ENCODE peak calls at places on chromosomes 7 and 10, in six cellular contexts. T is adipocyte, C is heart right ventricle, V is cardiac muscle cell, X is Caco-2, E is ovary. B is an unnamed sample. For H3K4me1 and H3K9me3, the result is how much of the 10 kb centered on the place peaks cover.

GRCh38 chr7:156115582-156115981 is 303.3 kb upstream of the SHH start:
- DNase-seq in T (no peak), C (no peak), V (no peak), X (no peak), E (no peak), B (peak)

GRCh38 chr10:126420571-126421275 is 32.4 kb upstream of the ADAM12 start:
- DNase-seq in T (peak), C (no peak), V (peak), X (no peak), E (no peak), B (no peak)

GRCh38 chr10:20596065-20596760 is 300.9 kb downstream of the NEBL start:
- DNase-seq in T (no peak), C (no peak), V (peak), X (no peak), E (no peak), B (no peak)

GRCh38 chr10:43250625-43250924 is 16.3 kb downstream of the RASGEF1A start:
- DNase-seq in T (no peak), C (peak), V (no peak), X (peak), E (peak), B (no peak)

GRCh38 chr10:103047381-103047780 is 129.3 kb downstream of the CNNM2 start:
- DNase-seq in T (no peak), C (no peak), V (no peak), X (no peak), E (no peak), B (no peak)

GRCh38 chr7:2093214-2093840 is 139.4 kb downstream of the MAD1L1 start:
- DNase-seq in T (peak), C (no peak), V (no peak), X (no peak), E (no peak), B (no peak)

GRCh38 chr10:5283305-5284158 is 81.2 kb upstream of the UCN3 start:
- DNase-seq in T (peak), C (peak), V (peak), X (peak), E (peak), B (peak)

GRCh38 chr10:62638062-62638477 is 166.4 kb upstream of the ADO start:
- DNase-seq in T (peak), C (no peak), V (peak), X (no peak), E (no peak), B (no peak)

GRCh38 chr7:83936056-83936703 is 258.4 kb downstream of the SEMA3A start:
- DNase-seq in T (peak), C (peak), V (peak), X (peak), E (peak), B (no peak)

GRCh38 chr10:125782055-125782454 is 6.4 kb upstream of the MMP21 start:
- DNase-seq in T (no peak), C (no peak), V (no peak), X (no peak), E (no peak), B (no peak)

GRCh38 chr10:107616463-107617131 is 452.1 kb upstream of the SORCS1 start:
- DNase-seq in T (peak), C (no peak), V (peak), X (no peak), E (no peak), B (no peak)

GRCh38 chr10:130371686-130372085 is 235.5 kb downstream of the GLRX3 start:
- DNase-seq in T (no peak), C (no peak), V (no peak), X (no peak), E (no peak), B (peak)

GRCh38 chr7:140079121-140079536 is 16.4 kb upstream of the PARP12 start:
- DNase-seq in T (no peak), C (no peak), V (peak), X (peak), E (peak), B (no peak)

GRCh38 chr7:20351901-20352300 is 21.2 kb downstream of the ITGB8 start:
- DNase-seq in T (peak), C (no peak), V (peak), X (no peak), E (no peak), B (no peak)

GRCh38 chr10:6179078-6179477 is 23.7 kb upstream of the PFKFB3 start:
- DNase-seq in T (no peak), C (no peak), V (no peak), X (no peak), E (no peak), B (no peak)

GRCh38 chr10:48248462-48248861 is 26.0 kb downstream of the FRMPD2 start:
- DNase-seq in T (no peak), C (no peak), V (no peak), X (no peak), E (no peak), B (no peak)

DNA sequence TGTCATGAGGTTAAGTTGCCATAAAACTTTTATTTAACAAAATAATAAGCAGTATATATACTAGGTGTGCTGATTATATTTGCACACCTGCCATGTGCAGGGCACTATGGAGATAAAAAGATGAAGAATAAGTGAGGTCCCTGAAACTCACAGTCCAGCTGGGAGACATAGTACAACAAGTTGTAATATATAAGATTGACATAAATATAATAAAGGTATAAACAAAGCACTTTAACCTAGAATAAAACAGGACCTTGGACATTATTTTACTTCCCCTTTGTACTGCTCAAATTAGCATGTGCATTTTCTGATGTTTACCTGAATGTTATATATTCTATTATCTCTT is 6.2 kb downstream of the STK17A start:
- DNase-seq in T (no peak), C (no peak), V (no peak), X (no peak), E (no peak), B (no peak)
- H3K4me1 ChIP-seq in T (under half), C (under half), V (under half), X (under half), E (under half), B (under half)

GRCh38 chr7:91653257-91653656 is 227.2 kb downstream of the MTERF1 start:
- DNase-seq in T (no peak), C (no peak), V (peak), X (no peak), E (no peak), B (no peak)

GRCh38 chr7:91657386-91658120 is 222.9 kb downstream of the MTERF1 start:
- DNase-seq in T (peak), C (no peak), V (peak), X (no peak), E (no peak), B (no peak)

GRCh38 chr7:91656486-91657237 is 223.8 kb downstream of the MTERF1 start:
- DNase-seq in T (peak), C (no peak), V (peak), X (no peak), E (no peak), B (no peak)

GRCh38 chr7:91659096-91659495 is 221.4 kb downstream of the MTERF1 start:
- DNase-seq in T (no peak), C (no peak), V (peak), X (no peak), E (no peak), B (no peak)

GRCh38 chr7:91655656-91656055 is 224.8 kb downstream of the MTERF1 start:
- DNase-seq in T (no peak), C (no peak), V (no peak), X (no peak), E (no peak), B (no peak)
- H3K9me3 ChIP-seq in T (under half), C (under half), V (under half), X (under half), E (under half), B (under half)

DNA sequence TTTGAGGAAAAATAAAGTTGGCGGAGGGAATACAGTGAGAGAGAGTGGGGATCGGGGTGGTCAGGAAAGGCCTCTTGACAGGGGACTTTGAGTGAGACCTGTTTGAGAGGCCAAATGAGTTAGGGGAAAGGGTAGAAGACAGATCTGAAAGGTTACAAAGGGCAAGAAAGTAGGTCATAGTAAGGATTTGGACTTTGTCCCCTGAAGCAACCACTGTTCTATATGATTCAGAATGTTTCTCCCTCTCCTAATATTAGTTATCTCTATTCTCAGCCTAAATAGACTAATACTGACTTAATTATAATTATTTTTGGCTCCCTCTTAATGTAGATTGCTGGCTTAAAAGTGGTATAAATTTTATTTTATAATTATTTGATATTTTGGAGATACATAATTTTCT is 88.0 kb downstream of the CTNNA3 start:
- DNase-seq in T (no peak), C (no peak), V (no peak), X (no peak), E (no peak), B (no peak)
- H3K4me1 ChIP-seq in T (under half), C (under half), V (under half), X (under half), E (under half), B (under half)

GRCh38 chr7:29291723-29292591 is 97.4 kb downstream of the CHN2 start:
- DNase-seq in T (no peak), C (no peak), V (no peak), X (no peak), E (no peak), B (no peak)

GRCh38 chr7:29289156-29290021 is 94.8 kb downstream of the CHN2 start:
- DNase-seq in T (no peak), C (no peak), V (peak), X (no peak), E (no peak), B (no peak)

GRCh38 chr7:29296421-29296820 is 101.8 kb downstream of the CHN2 start:
- DNase-seq in T (no peak), C (no peak), V (no peak), X (no peak), E (no peak), B (no peak)

GRCh38 chr7:29290829-29291228 is 96.3 kb downstream of the CHN2 start:
- DNase-seq in T (no peak), C (no peak), V (no peak), X (no peak), E (no peak), B (no peak)

GRCh38 chr7:29292886-29293658 is 98.5 kb downstream of the CHN2 start:
- DNase-seq in T (no peak), C (no peak), V (no peak), X (no peak), E (no peak), B (no peak)
- H3K9me3 ChIP-seq in T (under half), C (under half), V (under half), X (under half), E (under half), B (under half)

GRCh38 chr10:47189802-47190201 is 110.2 kb upstream of the GDF10 start:
- DNase-seq in T (no peak), C (no peak), V (no peak), X (no peak), E (no peak), B (no peak)

GRCh38 chr10:47190301-47190700 is 109.7 kb upstream of the GDF10 start:
- DNase-seq in T (no peak), C (no peak), V (no peak), X (no peak), E (no peak), B (no peak)

GRCh38 chr10:47188156-47188555 is 111.8 kb upstream of the GDF10 start:
- DNase-seq in T (no peak), C (no peak), V (no peak), X (no peak), E (no peak), B (peak)

GRCh38 chr10:47186941-47187340 is 113.1 kb upstream of the GDF10 start:
- DNase-seq in T (no peak), C (no peak), V (no peak), X (no peak), E (no peak), B (peak)

DNA sequence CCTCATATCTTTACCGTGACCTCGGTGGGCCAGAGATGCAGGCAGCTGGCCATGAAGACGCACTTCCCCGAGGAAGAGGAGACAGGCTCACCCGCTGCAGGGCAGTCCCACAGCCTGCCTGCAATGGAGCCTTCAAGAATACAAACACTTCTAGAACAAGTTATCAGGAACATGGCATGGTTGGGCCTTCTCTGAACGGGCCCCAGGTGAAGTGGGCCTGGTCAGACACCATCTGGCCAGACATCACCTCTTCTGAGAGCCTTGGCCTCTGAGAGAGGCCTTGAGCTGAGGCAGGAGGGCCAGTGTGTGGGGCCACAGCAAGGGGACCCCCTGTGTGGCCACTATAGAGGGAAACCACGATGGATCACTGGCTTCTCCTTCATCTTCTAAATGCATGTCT is 112.4 kb upstream of the GDF10 start:
- DNase-seq in T (no peak), C (no peak), V (no peak), X (no peak), E (no peak), B (no peak)
- H3K4me1 ChIP-seq in T (under half), C (under half), V (under half), X (under half), E (under half), B (under half)

GRCh38 chr7:54159088-54159487 is 383.1 kb upstream of the VSTM2A start:
- DNase-seq in T (no peak), C (no peak), V (no peak), X (no peak), E (no peak), B (no peak)

GRCh38 chr7:54166419-54166818 is 375.8 kb upstream of the VSTM2A start:
- DNase-seq in T (no peak), C (no peak), V (no peak), X (no peak), E (no peak), B (no peak)

DNA sequence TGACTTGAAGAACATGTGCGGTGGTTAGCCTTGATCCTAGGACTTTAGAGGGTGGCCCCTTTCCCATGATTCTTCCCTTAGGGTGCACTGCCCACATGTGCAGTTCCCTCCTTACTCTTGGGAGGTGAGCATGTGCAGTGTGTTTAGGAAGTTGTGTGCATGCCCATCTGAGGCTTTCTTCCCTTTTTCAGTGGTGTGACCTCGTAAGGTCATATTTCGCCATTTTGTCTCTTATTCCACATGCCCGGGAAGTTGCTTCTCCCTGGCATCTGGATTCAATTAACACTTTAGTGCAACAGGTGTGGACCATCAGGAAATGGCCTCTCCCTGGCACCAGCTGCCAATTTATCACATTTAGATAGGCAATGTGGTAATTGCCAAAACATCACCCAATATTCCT is 380.6 kb upstream of the VSTM2A start:
- DNase-seq in T (no peak), C (no peak), V (no peak), X (no peak), E (no peak), B (no peak)
- H3K9me3 ChIP-seq in T (under half), C (under half), V (under half), X (under half), E (under half), B (under half)

GRCh38 chr10:127992376-127992775 is 85.5 kb downstream of the PTPRE start:
- DNase-seq in T (no peak), C (no peak), V (no peak), X (no peak), E (no peak), B (peak)
- H3K4me1 ChIP-seq in T (half or more), C (half or more), V (under half), X (under half), E (under half), B (half or more)